ENCODE peak calls at places on chromosomes 2 and 18, in seven cellular contexts. C, Y, E, V, J, D and S are unnamed samples.

GRCh38 chr18:26575865-26576217 is 27.5 kb upstream of the KCTD1 start:
- DNase-seq in J (no peak), E (no peak), D (no peak), V (no peak), C (no peak), Y (no peak), S (no peak)

GRCh38 chr18:69257861-69258458 is 142.7 kb upstream of the DOK6 start:
- DNase-seq in Y (no peak), D (no peak), J (no peak), C (no peak), E (no peak), V (no peak), S (no peak)

GRCh38 chr18:23943104-23943503 is 71.5 kb upstream of the TTC39C start:
- DNase-seq in D (no peak), E (no peak), C (no peak), V (no peak), J (no peak), Y (no peak), S (no peak)

GRCh38 chr18:35306588-35307250 is 16.7 kb upstream of the ZSCAN30 start:
- DNase-seq in E (no peak), Y (no peak), D (no peak), C (no peak), J (no peak), V (no peak), S (no peak)

GRCh38 chr18:23883277-23883790 is 131.2 kb upstream of the TTC39C start:
- DNase-seq in J (no peak), D (no peak), V (no peak), E (no peak), Y (no peak), C (peak), S (no peak)

GRCh38 chr2:120447122-120447785 is 101.3 kb downstream of the INHBB start:
- DNase-seq in D (no peak), Y (no peak), J (no peak), E (no peak), V (peak), C (no peak), S (no peak)

GRCh38 chr18:31581498-31582197 is 10.0 kb upstream of the TTR start:
- DNase-seq in D (no peak), E (no peak), V (no peak), C (no peak), J (no peak), Y (no peak), S (no peak)

GRCh38 chr2:230076819-230077218 is 8.1 kb upstream of the SLC16A14 start:
- DNase-seq in V (no peak), J (no peak), C (no peak), D (no peak), E (no peak), Y (no peak), S (no peak)

GRCh38 chr2:236570081-236570979 is 705 bp downstream of the ACKR3 start:
- DNase-seq in V (no peak), C (no peak), D (no peak), J (no peak), Y (no peak), E (no peak), S (no peak)

GRCh38 chr18:36158261-36158867 is 28.7 kb downstream of the ELP2 start:
- DNase-seq in V (no peak), E (no peak), D (no peak), C (no peak), J (no peak), Y (no peak), S (no peak)

GRCh38 chr2:182404102-182404501 is 22.7 kb downstream of the PDE1A start:
- DNase-seq in Y (no peak), E (no peak), V (no peak), D (no peak), C (no peak), J (no peak), S (no peak)

GRCh38 chr2:122319551-122320132 is 564.2 kb downstream of the TSN start:
- DNase-seq in E (no peak), D (no peak), J (no peak), V (no peak), C (no peak), Y (no peak), S (no peak)

GRCh38 chr2:227871375-227871788 is at the start of gene DAW1:
- DNase-seq in D (peak), Y (peak), V (peak), J (peak), C (no peak), E (peak), S (peak)

GRCh38 chr2:233436691-233437438 is 82.6 kb downstream of the DGKD start:
- DNase-seq in C (peak), E (no peak), V (no peak), J (peak), D (peak), Y (no peak), S (peak)

GRCh38 chr2:201558232-201558631 is 85.1 kb downstream of the TMEM237 start:
- DNase-seq in V (no peak), C (no peak), E (no peak), J (no peak), D (no peak), Y (no peak), S (no peak)

GRCh38 chr18:34339155-34339554 is 114.4 kb upstream of the NOL4 start:
- DNase-seq in J (no peak), C (no peak), D (no peak), E (no peak), V (no peak), Y (no peak), S (no peak)

GRCh38 chr2:63047534-63048281 is 2.9 kb upstream of the OTX1 start:
- DNase-seq in D (peak), J (peak), V (peak), Y (no peak), C (no peak), E (peak), S (no peak)

GRCh38 chr2:98346259-98347236 is at the start of gene CNGA3:
- DNase-seq in V (peak), J (peak), D (no peak), C (no peak), Y (peak), E (peak), S (no peak)

GRCh38 chr2:98347298-98348065 is 1.2 kb downstream of the CNGA3 start:
- DNase-seq in Y (no peak), E (no peak), C (no peak), J (no peak), D (no peak), V (no peak), S (no peak)

GRCh38 chr2:98355881-98356280 is 9.6 kb downstream of the CNGA3 start:
- DNase-seq in J (no peak), V (no peak), C (no peak), Y (no peak), E (no peak), D (no peak), S (no peak)

GRCh38 chr2:98348066-98348561 is 1.9 kb downstream of the CNGA3 start:
- DNase-seq in D (no peak), V (peak), C (no peak), J (no peak), Y (no peak), E (no peak), S (no peak)

DNA sequence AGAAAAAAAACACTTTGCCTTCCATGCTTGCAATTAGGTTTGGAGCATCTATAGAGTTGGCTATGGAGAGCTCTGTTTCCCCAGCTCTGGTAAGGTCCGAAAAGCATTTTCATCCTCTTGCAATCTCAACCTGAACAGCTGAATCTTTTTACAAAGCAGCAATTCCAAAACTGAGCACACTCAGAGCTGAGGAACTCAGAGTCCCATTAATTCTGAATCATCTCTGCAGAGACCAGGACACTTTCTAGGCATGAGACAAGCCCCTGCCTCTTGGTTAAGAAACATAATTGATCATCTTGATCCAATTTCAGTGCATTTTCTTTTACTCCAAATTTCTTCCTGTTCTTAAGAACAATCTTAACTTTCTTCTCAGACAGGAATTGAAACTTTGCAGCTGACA is 4.2 kb downstream of the CNGA3 start:
- DNase-seq in Y (no peak), V (no peak), E (no peak), J (no peak), C (no peak), D (no peak), S (no peak)
- H3K27ac ChIP-seq in Y (no peak), V (no peak), E (no peak), J (no peak), C (no peak), D (no peak), S (no peak)

DNA sequence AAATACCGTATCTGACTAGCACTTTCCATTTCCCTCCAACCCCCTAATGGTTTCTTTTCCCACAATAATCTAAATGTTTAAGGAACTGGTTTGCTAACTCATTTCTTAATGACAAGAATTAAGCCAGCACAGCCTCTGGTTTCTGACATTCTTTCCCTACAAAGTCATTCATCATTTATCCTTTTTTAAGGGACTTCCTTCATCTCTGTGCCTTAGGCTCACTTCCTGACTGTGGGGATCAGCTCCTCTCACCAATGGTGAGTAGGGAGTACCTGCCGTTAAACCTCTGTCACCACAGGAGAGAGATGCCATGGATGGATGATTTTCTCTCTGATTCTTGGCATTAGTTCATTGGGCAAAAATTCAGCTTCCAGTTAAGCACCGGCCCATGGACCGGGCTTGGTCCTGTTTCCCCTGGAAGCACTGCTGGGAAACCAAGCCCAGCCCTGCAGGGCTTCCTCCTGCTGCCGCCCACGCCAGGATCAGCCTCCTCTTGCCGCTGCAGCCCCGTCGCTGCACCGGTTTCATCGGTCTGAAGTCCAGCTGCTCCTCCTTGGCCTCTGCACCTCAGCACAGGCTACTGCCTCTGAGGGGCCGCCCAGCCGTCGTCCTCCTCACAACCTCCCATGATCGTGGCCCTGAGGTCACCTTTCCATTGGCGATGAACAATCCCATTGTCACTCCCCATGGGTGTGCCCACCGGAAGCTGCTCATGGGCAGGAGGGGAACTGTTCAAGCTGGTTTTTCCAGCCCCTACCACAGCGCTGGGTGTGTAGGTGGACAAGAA is 64.0 kb upstream of the ZNF516 start:
- DNase-seq in D (no peak), J (peak), C (no peak), V (no peak), E (no peak), Y (no peak), S (no peak)
- H3K4me3 ChIP-seq in D (no peak), J (no peak), C (no peak), V (no peak), E (no peak), Y (no peak), S (no peak)

GRCh38 chr18:47930844-47931706 is 616 bp upstream of the SMAD2 start:
- DNase-seq in E (peak), Y (peak), D (peak), J (peak), C (peak), V (peak), S (peak)
- TF ChIP-seq POLR2A in E (peak), Y (peak), D (peak), J (peak), C (peak), V (peak), S (no peak)

GRCh38 chr2:70759446-70759845 is 8.6 kb downstream of the ADD2 start:
- DNase-seq in C (no peak), Y (no peak), V (no peak), J (no peak), E (no peak), D (no peak), S (no peak)
- H3K27ac ChIP-seq in C (no peak), Y (no peak), V (no peak), J (no peak), E (no peak), D (no peak), S (no peak)

GRCh38 chr2:218871345-218872302 is 9.0 kb upstream of the WNT10A start:
- DNase-seq in Y (no peak), E (no peak), J (no peak), D (no peak), C (no peak), V (no peak), S (no peak)
- H3K4me3 ChIP-seq in Y (no peak), E (no peak), J (no peak), D (peak), C (peak), V (no peak), S (peak)

GRCh38 chr2:85734942-85735608 is 18.7 kb upstream of the ATOH8 start:
- DNase-seq in V (no peak), J (no peak), D (no peak), E (no peak), Y (no peak), C (no peak), S (no peak)
- TF ChIP-seq POLR2A in V (no peak), J (no peak), D (no peak), E (no peak), Y (no peak), C (no peak), S (no peak)

GRCh38 chr18:2824865-2825264 is 21.9 kb upstream of the EMILIN2 start:
- DNase-seq in J (no peak), V (no peak), D (no peak), Y (no peak), C (no peak), E (no peak), S (no peak)
- H3K27ac ChIP-seq in J (no peak), V (no peak), D (no peak), Y (no peak), C (no peak), E (no peak), S (no peak)